ENCODE peak calls at places on chromosomes 16 and 17, in eight cellular contexts. J is progenitor cell of endocrine pancreas; Q is CD4-positive, alpha-beta T cell; A is transverse colon; K is omental fat pad; O is stomach; H is A549; V is WTC11. D is an unnamed sample.
A peak's percentile ranks its signal among the peaks of the same experiment; 100 is the strongest.

GRCh38 chr17:48483471-48484131 is 47.2 kb downstream of the HOXB1 start:
- DNase-seq in V (no peak), Q (no peak), O (no peak), A (peak; percentile 38), H (no peak), K (no peak), J (no peak), D (peak; percentile 96)

GRCh38 chr17:55149485-55149884 is 115.3 kb upstream of the HLF start:
- DNase-seq in K (no peak), H (no peak), Q (no peak), A (no peak), J (no peak), V (no peak), O (no peak), D (no peak)

GRCh38 chr16:51994597-51994996 is 552.3 kb downstream of the TOX3 start:
- DNase-seq in J (no peak), Q (no peak), K (no peak), O (peak; percentile 92), H (no peak), A (peak; percentile 61), V (no peak), D (peak; percentile 3)

GRCh38 chr17:42337442-42337841 is 49.1 kb downstream of the STAT5A start:
- DNase-seq in J (no peak), A (peak; percentile 38), H (no peak), Q (peak; percentile 66), K (no peak), O (no peak), V (no peak), D (no peak)

GRCh38 chr17:16972346-16972745 is 428 bp upstream of the TNFRSF13B start:
- DNase-seq in O (no peak), H (no peak), Q (no peak), A (no peak), K (no peak), V (no peak), J (no peak), D (no peak)

GRCh38 chr17:45143767-45144198 is 4.5 kb upstream of the HEXIM1 start:
- DNase-seq in A (peak; percentile 78), Q (no peak), J (no peak), K (peak; percentile 62), O (peak; percentile 65), V (peak; percentile 64), H (no peak), D (peak; percentile 56)

GRCh38 chr16:10685709-10686108 is 9.0 kb downstream of the TEKT5 start:
- DNase-seq in A (no peak), O (no peak), V (no peak), J (no peak), Q (no peak), H (no peak), K (no peak), D (no peak)

GRCh38 chr16:73878616-73879015 is 418.0 kb upstream of the PSMD7 start:
- DNase-seq in H (peak; percentile 27), J (no peak), O (no peak), A (no peak), K (no peak), V (no peak), Q (no peak), D (peak; percentile 66)

GRCh38 chr16:49478107-49478506 is 104.5 kb downstream of the C16orf78 start:
- DNase-seq in A (no peak), V (peak; percentile 1), H (no peak), J (no peak), K (no peak), O (no peak), Q (peak; percentile 12), D (no peak)

GRCh38 chr16:84959045-84959576 is 52.2 kb downstream of the ZDHHC7 start:
- DNase-seq in A (no peak), V (peak; percentile 41), J (no peak), K (no peak), O (no peak), H (peak; percentile 60), Q (no peak), D (no peak)
- TF ChIP-seq CTCF in A (no peak), V (no peak), J (peak; percentile 42), K (no peak), O (no peak), H (peak; percentile 18), Q (no peak), D (peak; percentile 73)

DNA sequence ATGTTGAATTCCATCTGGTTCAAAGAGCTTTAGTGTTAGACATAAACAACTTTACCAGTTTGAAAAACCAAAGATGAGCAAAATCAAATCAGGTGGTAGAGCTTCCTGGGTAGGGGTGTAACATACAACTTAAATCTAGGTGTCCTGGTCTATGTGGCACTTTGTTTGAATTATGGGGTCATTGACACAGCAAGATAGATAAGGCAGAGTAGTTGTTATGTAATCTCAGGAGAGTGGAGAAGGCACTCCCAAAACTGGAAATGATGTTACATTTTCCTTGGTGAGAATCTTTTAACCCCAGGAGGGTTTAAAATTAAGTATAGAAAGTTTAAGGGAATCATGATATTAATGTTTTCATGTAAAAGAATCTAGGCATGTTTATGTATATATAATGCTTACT is 31.9 kb downstream of the CCDC42 start:
- DNase-seq in J (no peak), H (no peak), V (no peak), Q (no peak), O (no peak), K (no peak), A (no peak), D (no peak)
- TF ChIP-seq CTCF in J (no peak), H (no peak), V (no peak), Q (no peak), O (no peak), K (no peak), A (no peak), D (no peak)

GRCh38 chr17:73168667-73169066 is 3.9 kb downstream of the SSTR2 start:
- DNase-seq in J (no peak), K (no peak), A (no peak), Q (no peak), V (no peak), H (no peak), O (no peak), D (no peak)

GRCh38 chr17:73170324-73170723 is 5.5 kb downstream of the SSTR2 start:
- DNase-seq in J (no peak), V (no peak), O (no peak), Q (no peak), H (no peak), A (no peak), K (no peak), D (no peak)

GRCh38 chr17:73174126-73174525 is 9.3 kb downstream of the SSTR2 start:
- DNase-seq in J (no peak), K (no peak), H (no peak), Q (no peak), V (no peak), A (no peak), O (no peak), D (no peak)

GRCh38 chr17:73170921-73171320 is 6.1 kb downstream of the SSTR2 start:
- DNase-seq in O (no peak), V (no peak), J (no peak), Q (no peak), K (no peak), A (no peak), H (no peak), D (no peak)

DNA sequence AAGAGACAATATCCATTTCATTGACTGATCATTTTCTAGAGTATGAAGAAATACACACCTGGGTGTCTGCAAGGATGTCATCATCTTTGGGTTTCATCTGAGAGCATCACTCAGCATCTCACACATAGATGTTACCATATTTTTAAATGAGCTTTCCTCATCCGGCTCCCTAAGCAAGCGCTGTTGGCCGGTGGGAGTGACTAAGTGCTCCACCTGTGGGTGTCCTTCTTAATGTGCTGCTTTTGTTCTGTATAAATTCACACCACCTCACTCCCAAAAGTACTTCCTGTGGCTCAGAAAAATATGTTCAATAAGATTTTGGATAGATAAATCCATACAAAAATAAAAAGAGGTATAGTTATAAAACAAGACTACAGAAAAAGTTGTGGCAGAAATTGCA is 7.4 kb downstream of the SSTR2 start:
- DNase-seq in A (no peak), J (no peak), O (no peak), K (no peak), V (no peak), Q (no peak), H (no peak), D (no peak)
- TF ChIP-seq CTCF in A (no peak), J (no peak), O (no peak), K (no peak), V (no peak), Q (no peak), H (no peak), D (no peak)

DNA sequence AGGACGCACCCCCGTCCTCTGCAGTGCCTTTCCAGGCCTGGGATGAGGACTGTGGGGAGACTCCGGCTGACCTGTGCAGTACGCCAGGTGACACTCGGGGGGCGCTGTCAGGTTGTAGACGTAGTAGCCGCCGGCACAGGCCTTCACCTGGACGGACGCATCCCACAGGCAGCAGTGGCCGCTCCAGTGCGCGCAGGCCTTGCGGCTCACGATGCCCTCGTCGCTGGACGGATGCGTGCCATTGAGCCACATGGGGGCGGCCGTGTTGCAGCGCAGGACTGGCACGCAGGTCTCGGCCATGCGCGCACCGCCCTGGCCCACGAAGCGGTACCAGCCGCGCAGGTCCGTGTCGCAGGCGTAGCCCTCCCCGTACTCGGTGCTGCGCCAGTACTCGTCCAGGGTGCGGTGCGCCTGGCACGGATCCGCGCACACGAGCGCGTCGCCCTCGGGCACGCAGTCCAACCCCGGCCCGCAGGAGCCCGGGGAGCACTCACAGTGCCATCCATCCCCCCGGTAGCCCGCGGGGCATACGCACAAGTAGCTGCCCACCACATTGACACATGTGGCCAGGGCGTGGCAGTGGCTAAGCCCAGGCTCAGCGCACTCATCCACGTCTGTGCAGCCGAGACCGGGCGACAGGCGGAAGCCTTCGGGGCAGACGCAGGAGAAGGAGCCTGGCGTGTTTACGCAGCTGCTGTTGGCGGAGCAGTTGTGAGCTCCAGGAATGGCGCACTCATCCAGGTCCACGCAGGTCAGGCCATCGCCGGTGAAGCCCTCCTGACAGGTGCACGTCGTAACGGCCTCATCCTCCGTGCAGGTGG is 3.9 kb downstream of the UMOD start:
- DNase-seq in K (no peak), Q (no peak), O (peak; percentile 57), A (no peak), V (peak; percentile 86), H (no peak), J (no peak), D (no peak)
- TF ChIP-seq CTCF in K (no peak), Q (no peak), O (no peak), A (peak; percentile 14), V (peak; percentile 63), H (no peak), J (no peak), D (no peak)